ENCODE peak calls at places on chromosomes 7 and 10, in ten cellular contexts. B is right lobe of liver, Y is heart left ventricle, T is transverse colon, G is prostate gland, E is IMR-90, P is Peyer's patch, S is stomach, Q is HepG2, Z is breast epithelium. J is an unnamed sample.

GRCh38 chr10:129031233-129032150 is 435.5 kb upstream of the MGMT start:
- DNase-seq in B (peak; percentile 58), S (peak; percentile 45), Y (peak; percentile 56), Z (peak; percentile 37), T (peak; percentile 43), P (no peak), G (peak; percentile 39), E (peak; percentile 12), Q (peak; percentile 15), J (no peak)

GRCh38 chr7:25495342-25495855 is 267.1 kb upstream of the NPVF start:
- DNase-seq in Y (no peak), T (no peak), Z (no peak), G (no peak), S (no peak), B (no peak), P (no peak), Q (no peak), E (no peak), J (no peak)

GRCh38 chr7:33040803-33041516 is 21.6 kb downstream of the NT5C3A start:
- DNase-seq in Y (peak; percentile 37), E (peak; percentile 36), Z (peak; percentile 37), P (peak; percentile 91), T (peak; percentile 80), S (peak; percentile 66), B (peak; percentile 64), Q (no peak), G (peak; percentile 9), J (no peak)

GRCh38 chr10:24944512-24945255 is 7.7 kb downstream of the PRTFDC1 start:
- DNase-seq in T (peak; percentile 69), B (no peak), Z (no peak), P (peak; percentile 87), S (peak; percentile 52), G (no peak), Y (no peak), E (peak; percentile 89), Q (peak; percentile 69), J (peak; percentile 84)

GRCh38 chr7:38889872-38890432 is 19.0 kb downstream of the VPS41 start:
- DNase-seq in Q (no peak), Z (no peak), P (no peak), S (no peak), E (no peak), G (no peak), T (no peak), Y (no peak), B (no peak), J (no peak)

GRCh38 chr7:147858421-147858820 is 732.1 kb upstream of the C7orf33 start:
- DNase-seq in T (no peak), Y (no peak), G (no peak), P (no peak), B (no peak), S (no peak), Q (no peak), E (no peak), Z (no peak), J (no peak)

GRCh38 chr10:122056431-122057094 is 67.6 kb downstream of the TACC2 start:
- DNase-seq in P (no peak), B (no peak), E (no peak), Q (peak; percentile 85), Y (no peak), S (peak; percentile 51), Z (no peak), G (peak; percentile 42), T (peak; percentile 63), J (no peak)

GRCh38 chr10:110919971-110920881 is 822 bp downstream of the SHOC2 start:
- DNase-seq in G (peak; percentile 22), Y (peak; percentile 32), B (peak; percentile 57), Q (no peak), Z (peak; percentile 32), E (peak; percentile 17), S (no peak), P (peak; percentile 59), T (peak; percentile 34), J (no peak)

GRCh38 chr7:131724776-131725345 is 168.4 kb upstream of the PODXL start:
- DNase-seq in Y (no peak), Z (no peak), S (no peak), E (no peak), T (no peak), B (no peak), G (no peak), P (no peak), Q (no peak), J (peak; percentile 89)

DNA sequence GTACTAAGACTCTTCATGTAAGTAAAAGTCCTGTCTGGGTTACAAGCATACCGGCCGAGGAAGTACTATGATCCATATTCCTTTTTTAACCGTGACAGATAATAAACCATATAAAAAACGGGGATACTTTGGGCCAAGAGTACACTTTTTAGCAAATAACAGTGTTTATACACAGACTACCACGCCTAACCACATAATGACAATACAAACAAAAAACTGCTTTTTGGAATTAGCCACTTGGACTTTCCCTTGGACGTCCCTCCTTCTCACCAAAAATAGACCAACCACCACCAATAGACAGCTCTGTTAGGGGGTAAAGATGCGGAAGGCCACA is 809 bp downstream of the MINDY3 start:
- DNase-seq in S (no peak), E (no peak), T (no peak), Q (no peak), P (no peak), B (no peak), Y (no peak), G (no peak), Z (no peak), J (no peak)
- H3K27ac ChIP-seq in S (no peak overlapping the region), E (peak overlapping the region; percentile 75), T (peak overlapping the region; percentile 83), Q (no peak overlapping the region), P (no peak overlapping the region), B (peak overlapping the region; percentile 47), Y (peak overlapping the region; percentile 82), G (peak overlapping the region; percentile 74), Z (no peak overlapping the region), J (peak overlapping the region; percentile 74)

GRCh38 chr10:95334793-95335120 is 44.0 kb upstream of the PDLIM1 start:
- DNase-seq in Z (no peak), S (no peak), E (no peak), Y (no peak), Q (no peak), B (no peak), P (peak; percentile 21), T (no peak), G (no peak), J (no peak)

GRCh38 chr10:95336702-95337101 is 45.9 kb upstream of the PDLIM1 start:
- DNase-seq in Y (no peak), E (no peak), Q (no peak), T (no peak), Z (no peak), G (no peak), B (no peak), P (no peak), S (no peak), J (no peak)

GRCh38 chr10:95332666-95333249 is 42.0 kb upstream of the PDLIM1 start:
- DNase-seq in G (no peak), Z (no peak), Y (no peak), E (no peak), T (no peak), S (no peak), B (no peak), P (peak; percentile 30), Q (no peak), J (no peak)

GRCh38 chr10:95335933-95336699 is 45.3 kb upstream of the PDLIM1 start:
- DNase-seq in G (no peak), Q (peak; percentile 89), E (no peak), B (no peak), Y (no peak), P (peak; percentile 42), T (no peak), Z (no peak), S (no peak), J (no peak)

DNA sequence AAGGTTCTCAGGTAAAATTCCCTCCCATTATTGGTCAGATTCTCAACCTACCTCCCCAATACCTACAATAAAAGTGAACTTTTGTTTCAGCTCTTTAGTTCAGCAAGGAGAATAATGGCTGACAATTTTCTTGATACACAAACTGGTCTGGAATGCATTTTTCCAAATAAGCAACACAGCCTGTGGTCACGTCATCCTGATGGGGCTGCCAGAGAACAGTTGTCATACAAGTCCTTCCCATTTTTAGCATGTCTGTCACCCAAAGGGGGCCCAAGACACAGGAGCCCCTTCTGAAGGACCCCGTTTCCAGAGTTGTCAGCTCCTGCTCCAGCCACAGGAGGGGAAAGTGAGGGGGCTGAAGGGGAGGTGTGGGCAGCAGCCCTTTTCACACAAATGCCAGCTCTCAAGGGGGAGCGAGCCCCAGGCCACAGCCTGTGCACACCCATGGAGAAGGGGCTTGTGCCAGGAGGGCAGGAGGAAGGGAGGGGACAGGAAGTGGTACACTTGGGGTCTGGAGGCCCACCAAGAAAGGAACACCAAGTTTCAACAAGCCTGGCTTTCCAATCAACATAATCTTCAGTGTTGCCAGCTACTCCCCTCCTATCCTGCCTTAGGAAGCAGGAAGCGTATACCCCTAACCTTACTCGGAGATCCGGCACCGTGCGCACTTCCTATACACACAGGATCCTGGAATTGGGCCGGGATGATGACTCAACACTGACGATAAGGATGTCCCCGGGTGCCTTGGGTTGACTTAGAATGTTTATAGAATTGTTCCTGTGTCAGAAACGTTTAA is 43.4 kb upstream of the PDLIM1 start:
- DNase-seq in Y (peak; percentile 88), Z (peak; percentile 62), Q (no peak), T (peak; percentile 57), E (peak; percentile 98), B (peak; percentile 65), P (peak; percentile 81), S (peak; percentile 65), G (peak; percentile 28), J (no peak)
- TF ChIP-seq POLR2A in Y (no peak), Z (no peak), Q (no peak), T (no peak), E (peak; percentile 13), B (no peak), P (no peak), S (no peak), G (no peak), J (no peak)

GRCh38 chr10:132877473-132877872 is 64.9 kb downstream of the CFAP46 start:
- DNase-seq in T (no peak), G (no peak), S (peak; percentile 22), Z (no peak), Q (no peak), Y (peak; percentile 7), P (peak; percentile 24), B (peak; percentile 29), E (no peak), J (no peak)

GRCh38 chr10:132876967-132877366 is 65.4 kb downstream of the CFAP46 start:
- DNase-seq in G (no peak), Y (peak; percentile 3), T (no peak), B (peak; percentile 30), Z (no peak), S (peak; percentile 17), Q (no peak), P (peak; percentile 17), E (no peak), J (no peak)

GRCh38 chr10:132878091-132878729 is 64.2 kb downstream of the CFAP46 start:
- DNase-seq in Q (no peak), T (no peak), B (peak; percentile 35), Z (no peak), Y (peak; percentile 9), E (no peak), G (no peak), P (peak; percentile 24), S (peak; percentile 9), J (no peak)

GRCh38 chr10:132875435-132875834 is 66.9 kb downstream of the CFAP46 start:
- DNase-seq in E (no peak), Z (no peak), P (peak; percentile 15), S (no peak), B (no peak), T (no peak), Q (no peak), G (no peak), Y (no peak), J (no peak)

GRCh38 chr10:132876131-132876860 is 66.1 kb downstream of the CFAP46 start:
- DNase-seq in T (no peak), Y (peak; percentile 10), P (peak; percentile 23), Q (no peak), Z (no peak), B (peak; percentile 31), E (no peak), S (peak; percentile 7), G (no peak), J (no peak)
- H3K27me3 ChIP-seq in T (peaks cover 44% of the 10 kb centered on the region), Y (peaks cover 23% of the 10 kb centered on the region), P (no peaks in the 10 kb centered on the region), Q (peaks cover 55% of the 10 kb centered on the region), Z (no peaks in the 10 kb centered on the region), B (no peaks in the 10 kb centered on the region), E (peaks cover 28% of the 10 kb centered on the region), S (peaks cover 7% of the 10 kb centered on the region), G (peaks cover 9% of the 10 kb centered on the region), J (no peaks in the 10 kb centered on the region)

GRCh38 chr7:4740796-4741195 is 34.6 kb upstream of the AP5Z1 start:
- DNase-seq in E (no peak), B (no peak), Z (no peak), G (no peak), S (no peak), Q (no peak), T (no peak), Y (no peak), P (no peak), J (no peak)
- H3K27ac ChIP-seq in E (no peak overlapping the region), B (no peak overlapping the region), Z (no peak overlapping the region), G (no peak overlapping the region), S (no peak overlapping the region), Q (no peak overlapping the region), T (no peak overlapping the region), Y (no peak overlapping the region), P (no peak overlapping the region), J (no peak overlapping the region)

J was measured in esophagus muscularis mucosa.